ENCODE peak calls at places on chromosomes 6 and 20, in nine cellular contexts. C, E, O, A, G, X, Y, U and Z are unnamed samples.
A peak's percentile ranks its signal among the peaks of the same experiment; 100 is the strongest.

GRCh38 chr6:106097368-106098231 is 11.5 kb downstream of the PRDM1 start:
- DNase-seq in C (no peak), E (peak; percentile 76), O (no peak), A (no peak), G (peak; percentile 84), X (peak; percentile 76), Y (peak; percentile 17), U (peak; percentile 39), Z (peak; percentile 82)

GRCh38 chr6:46901747-46902362 is 19.9 kb downstream of the ADGRF5 start:
- DNase-seq in C (no peak), E (no peak), O (no peak), A (no peak), G (no peak), X (no peak), Y (no peak), U (no peak), Z (no peak)

GRCh38 chr6:63597142-63598000 is 25.1 kb downstream of the LOC128125822 start:
- DNase-seq in C (no peak), E (no peak), O (no peak), A (no peak), G (no peak), X (no peak), Y (no peak), U (no peak), Z (no peak)

GRCh38 chr6:130050230-130050629 is 31.8 kb downstream of the L3MBTL3 start:
- DNase-seq in C (peak; percentile 15), E (no peak), O (no peak), A (no peak), G (no peak), X (no peak), Y (no peak), U (no peak), Z (no peak)

GRCh38 chr6:29617782-29618557 is 15.0 kb downstream of the GABBR1 start:
- DNase-seq in C (no peak), E (no peak), O (no peak), A (no peak), G (no peak), X (no peak), Y (no peak), U (no peak), Z (no peak)

GRCh38 chr20:208937-209566 is 18.0 kb upstream of the DEFB129 start:
- DNase-seq in C (peak; percentile 33), E (peak; percentile 34), O (peak; percentile 1), A (peak; percentile 47), G (no peak), X (no peak), Y (no peak), U (peak; percentile 40), Z (peak; percentile 30)

GRCh38 chr6:148509152-148509571 is 166.5 kb downstream of the SASH1 start:
- DNase-seq in C (no peak), E (no peak), O (no peak), A (no peak), G (no peak), X (no peak), Y (no peak), U (no peak), Z (no peak)

GRCh38 chr6:95601133-95601532 is 23.8 kb downstream of the MANEA start:
- DNase-seq in C (no peak), E (no peak), O (no peak), A (no peak), G (no peak), X (no peak), Y (no peak), U (no peak), Z (no peak)

GRCh38 chr6:11645016-11645415 is 107.5 kb downstream of the TMEM170B start:
- DNase-seq in C (no peak), E (no peak), O (no peak), A (no peak), G (no peak), X (no peak), Y (no peak), U (no peak), Z (no peak)

GRCh38 chr6:12060780-12061619 is 48.9 kb downstream of the HIVEP1 start:
- DNase-seq in C (peak; percentile 22), E (peak; percentile 85), O (peak; percentile 66), A (no peak), G (peak; percentile 71), X (peak; percentile 90), Y (peak; percentile 80), U (peak; percentile 58), Z (peak; percentile 69)

GRCh38 chr20:60782959-60783625 is 469.0 kb upstream of the CDH4 start:
- DNase-seq in C (no peak), E (no peak), O (no peak), A (no peak), G (no peak), X (no peak), Y (no peak), U (no peak), Z (no peak)

GRCh38 chr6:113184736-113185135 is 672.4 kb upstream of the MARCKS start:
- DNase-seq in C (no peak), E (no peak), O (no peak), A (no peak), G (no peak), X (no peak), Y (no peak), U (no peak), Z (no peak)

GRCh38 chr6:90454835-90455427 is 131.9 kb downstream of the MAP3K7 start:
- DNase-seq in C (no peak), E (no peak), O (no peak), A (no peak), G (no peak), X (no peak), Y (no peak), U (no peak), Z (no peak)

GRCh38 chr6:100479180-100480035 is 14.7 kb upstream of the SIM1 start:
- DNase-seq in C (peak; percentile 22), E (no peak), O (peak; percentile 30), A (no peak), G (no peak), X (no peak), Y (no peak), U (peak; percentile 31), Z (no peak)